ENCODE peak calls at places on chromosomes 16 and 17, in four cellular contexts. T is adrenal gland; R is tibial artery; X is CD8-positive, alpha-beta T cell. C is an unnamed sample. For H3K9me3, the result is how much of the 10 kb centered on the place peaks cover.

GRCh38 chr17:74151551-74152315 is 51.7 kb upstream of the RPL38 start:
- DNase-seq in T (no peak), R (peak), X (no peak), C (no peak)

GRCh38 chr17:10614536-10615155 is 42.5 kb downstream of the MYH3 start:
- DNase-seq in T (no peak), R (no peak), X (no peak), C (no peak)

GRCh38 chr16:10338426-10338825 is 47.4 kb upstream of the ATF7IP2 start:
- DNase-seq in T (no peak), R (no peak), X (no peak), C (no peak)

GRCh38 chr17:927611-928461 is 51.7 kb downstream of the NXN start:
- DNase-seq in T (no peak), R (no peak), X (no peak), C (no peak)

GRCh38 chr17:75335315-75335714 is 46.1 kb upstream of the SLC25A19 start:
- DNase-seq in T (no peak), R (no peak), X (no peak), C (no peak)

GRCh38 chr16:68444058-68444657 is 4.2 kb downstream of the SMPD3 start:
- DNase-seq in T (peak), R (no peak), X (no peak), C (no peak)

GRCh38 chr17:41785091-41785875 is 1.2 kb downstream of the JUP start:
- DNase-seq in T (peak), R (no peak), X (no peak), C (no peak)

GRCh38 chr17:42378597-42379594 is 9.3 kb downstream of the STAT3 start:
- DNase-seq in T (no peak), R (no peak), X (no peak), C (no peak)

GRCh38 chr16:11571549-11571948 is 15.2 kb downstream of the LITAF start:
- DNase-seq in T (no peak), R (no peak), X (no peak), C (no peak)

GRCh38 chr17:65283704-65284103 is 146.5 kb downstream of the RGS9 start:
- DNase-seq in T (no peak), R (no peak), X (no peak), C (no peak)

GRCh38 chr17:78915872-78916632 is 9.1 kb downstream of the TIMP2 start:
- DNase-seq in T (peak), R (peak), X (no peak), C (no peak)

GRCh38 chr16:66928702-66929388 is 3.5 kb upstream of the RRAD start:
- DNase-seq in T (no peak), R (no peak), X (no peak), C (no peak)

GRCh38 chr16:23510154-23510914 is at the start of gene GGA2:
- DNase-seq in T (peak), R (peak), X (peak), C (peak)

GRCh38 chr16:70739389-70739788 is 53.5 kb upstream of the MTSS2 start:
- DNase-seq in T (no peak), R (no peak), X (no peak), C (no peak)

GRCh38 chr16:2284797-2285576 is 17.1 kb upstream of the RNPS1 start:
- DNase-seq in T (no peak), R (no peak), X (no peak), C (no peak)

GRCh38 chr17:15038656-15039055 is 226.5 kb downstream of the PMP22 start:
- DNase-seq in T (no peak), R (no peak), X (no peak), C (no peak)

GRCh38 chr17:72031219-72031906 is 89.5 kb upstream of the SOX9 start:
- DNase-seq in T (no peak), R (no peak), X (no peak), C (no peak)

GRCh38 chr16:8108991-8109509 is 481.3 kb downstream of the TMEM114 start:
- DNase-seq in T (no peak), R (no peak), X (no peak), C (no peak)

GRCh38 chr17:47204722-47205418 is 4.3 kb upstream of the MYL4 start:
- DNase-seq in T (no peak), R (no peak), X (no peak), C (no peak)

GRCh38 chr16:27067138-27067537 is 411 bp downstream of the C16orf82 start:
- DNase-seq in T (no peak), R (no peak), X (no peak), C (no peak)

GRCh38 chr17:43940630-43941029 is 1.6 kb downstream of the PPY start:
- DNase-seq in T (no peak), R (no peak), X (no peak), C (no peak)

GRCh38 chr16:35626051-35626450 is 2166.6 kb downstream of the TP53TG3F start:
- DNase-seq in T (no peak), R (no peak), X (no peak), C (no peak)

GRCh38 chr17:38873646-38874380 is 4.0 kb downstream of the LASP1 start:
- DNase-seq in T (no peak), R (no peak), X (no peak), C (no peak)

GRCh38 chr16:48963901-48964615 is 317.6 kb downstream of the CBLN1 start:
- DNase-seq in T (no peak), R (no peak), X (no peak), C (no peak)

GRCh38 chr16:19396555-19397011 is 21.1 kb upstream of the TMC5 start:
- DNase-seq in T (no peak), R (no peak), X (no peak), C (no peak)

GRCh38 chr16:30637952-30638351 is 12.8 kb upstream of the PRR14 start:
- DNase-seq in T (no peak), R (no peak), X (no peak), C (no peak)

GRCh38 chr16:67115649-67116048 is 5.9 kb downstream of the PHAF1 start:
- DNase-seq in T (no peak), R (peak), X (no peak), C (no peak)

GRCh38 chr17:13003927-13004326 is 13.9 kb downstream of the ELAC2 start:
- DNase-seq in T (no peak), R (peak), X (no peak), C (no peak)

GRCh38 chr17:21200590-21201301 is 13.2 kb downstream of the TMEM11 start:
- DNase-seq in T (no peak), R (no peak), X (no peak), C (no peak)

GRCh38 chr17:48299760-48300159 is 130.3 kb downstream of the SKAP1 start:
- DNase-seq in T (no peak), R (no peak), X (no peak), C (no peak)

GRCh38 chr16:6265956-6266355 is 1066.7 kb upstream of the RBFOX1 start:
- DNase-seq in T (no peak), R (no peak), X (no peak), C (no peak)

GRCh38 chr17:10547351-10547750 is 2.1 kb downstream of the MYH2 start:
- DNase-seq in T (no peak), R (no peak), X (no peak), C (no peak)

GRCh38 chr17:16551878-16552636 is 16.9 kb downstream of the ZNF287 start:
- DNase-seq in T (no peak), R (no peak), X (no peak), C (no peak)

GRCh38 chr17:16552637-16553045 is 16.4 kb downstream of the ZNF287 start:
- DNase-seq in T (no peak), R (no peak), X (no peak), C (no peak)
- H3K9me3 ChIP-seq in T (under half), R (under half), X (half or more), C (under half)

GRCh38 chr16:31764103-31764502 is 109.5 kb upstream of the ZNF267 start:
- DNase-seq in T (no peak), R (no peak), X (no peak), C (no peak)

GRCh38 chr16:31767267-31767666 is 106.3 kb upstream of the ZNF267 start:
- DNase-seq in T (no peak), R (no peak), X (no peak), C (no peak)
- H3K9me3 ChIP-seq in T (under half), R (under half), X (half or more), C (under half)

GRCh38 chr17:27203241-27203640 is 90.7 kb upstream of the WSB1 start:
- DNase-seq in T (no peak), R (no peak), X (no peak), C (no peak)

GRCh38 chr17:27199948-27200347 is 94.0 kb upstream of the WSB1 start:
- DNase-seq in T (no peak), R (no peak), X (no peak), C (no peak)

GRCh38 chr17:27206447-27206846 is 87.5 kb upstream of the WSB1 start:
- DNase-seq in T (no peak), R (no peak), X (no peak), C (no peak)

GRCh38 chr17:27200476-27200875 is 93.4 kb upstream of the WSB1 start:
- DNase-seq in T (no peak), R (no peak), X (no peak), C (no peak)
- H3K9me3 ChIP-seq in T (under half), R (under half), X (under half), C (under half)

GRCh38 chr17:52895272-52895671 is 736.8 kb upstream of the CA10 start:
- DNase-seq in T (no peak), R (no peak), X (no peak), C (no peak)
- H3K9me3 ChIP-seq in T (under half), R (under half), X (under half), C (under half)

DNA sequence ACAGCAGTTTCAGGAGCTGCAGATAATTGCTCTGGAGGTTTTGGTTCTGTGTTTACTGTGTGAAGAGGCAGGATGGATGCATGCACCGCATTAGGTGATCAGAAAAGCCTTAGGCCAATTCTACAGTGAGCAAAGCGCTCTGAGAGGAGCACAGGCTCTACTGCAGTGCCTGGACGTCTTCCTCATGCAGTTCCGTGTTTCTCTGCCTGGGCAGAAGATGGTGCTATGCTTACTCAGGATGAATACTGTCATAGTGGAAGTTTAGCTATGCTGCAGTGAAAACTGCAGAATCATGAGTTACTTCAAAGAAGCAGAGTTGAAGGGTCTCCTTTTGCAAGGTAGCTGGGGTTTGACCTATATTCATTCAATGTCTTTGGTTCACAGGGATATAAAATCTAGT is 1012.4 kb downstream of the KCNJ18 start:
- DNase-seq in T (no peak), R (no peak), X (no peak), C (no peak)
- H3K9me3 ChIP-seq in T (under half), R (under half), X (under half), C (under half)

DNA sequence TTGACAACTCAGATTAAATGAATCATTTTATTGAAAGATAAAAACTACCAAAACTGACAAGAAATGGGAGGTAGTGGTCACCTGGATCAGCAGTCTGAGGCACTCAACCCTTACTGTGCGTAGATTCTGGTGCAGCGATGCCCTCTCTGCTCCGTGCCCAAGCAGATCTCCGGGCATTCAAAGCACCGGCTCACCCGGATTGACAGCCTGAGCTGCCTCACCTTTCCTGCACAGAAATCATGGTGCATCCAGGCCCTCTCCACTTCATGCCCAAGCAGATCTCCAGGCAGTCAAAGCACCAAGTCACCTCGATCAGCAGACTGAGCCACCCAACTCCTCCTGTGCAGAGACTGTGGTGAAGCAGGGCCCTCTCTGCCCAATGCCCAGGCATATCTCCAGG is 196.8 kb downstream of the CA10 start:
- DNase-seq in T (no peak), R (no peak), X (no peak), C (no peak)
- H3K9me3 ChIP-seq in T (under half), R (under half), X (under half), C (under half)

C was measured in T-helper 17 cell.